ENCODE peak calls at places on chromosome 3, in five cellular contexts. One of them, this sample, is unnamed.

GRCh38 chr3:172148702-172149565 is 109.6 kb downstream of the FNDC3B start:
- DNase-seq in A549: no peak
- DNase-seq in H1: no peak
- DNase-seq in K562: no peak
- DNase-seq in GM12878: no peak
- DNase-seq in this sample: no peak

GRCh38 chr3:131174752-131175151 is 148.1 kb downstream of the NEK11 start:
- DNase-seq in A549: no peak
- DNase-seq in H1: no peak
- DNase-seq in K562: no peak
- DNase-seq in GM12878: peak
- DNase-seq in this sample: no peak

GRCh38 chr3:30473374-30474051 is 132.9 kb upstream of the TGFBR2 start:
- DNase-seq in A549: no peak
- DNase-seq in H1: no peak
- DNase-seq in K562: no peak
- DNase-seq in GM12878: no peak
- DNase-seq in this sample: no peak

GRCh38 chr3:72847282-72847681 is 963 bp downstream of the SHQ1 start:
- DNase-seq in A549: no peak
- DNase-seq in H1: no peak
- DNase-seq in K562: no peak
- DNase-seq in GM12878: no peak
- DNase-seq in this sample: no peak

GRCh38 chr3:131238496-131238895 is 143.1 kb upstream of the NUDT16 start:
- DNase-seq in A549: no peak
- DNase-seq in H1: no peak
- DNase-seq in K562: no peak
- DNase-seq in GM12878: no peak
- DNase-seq in this sample: no peak

GRCh38 chr3:104101736-104102135 is 1265.0 kb upstream of the ALCAM start:
- DNase-seq in A549: no peak
- DNase-seq in H1: no peak
- DNase-seq in K562: no peak
- DNase-seq in GM12878: no peak
- DNase-seq in this sample: no peak

GRCh38 chr3:70358978-70359580 is 46.6 kb upstream of the MDFIC2 start:
- DNase-seq in A549: peak
- DNase-seq in H1: no peak
- DNase-seq in K562: peak
- DNase-seq in GM12878: no peak
- DNase-seq in this sample: peak

GRCh38 chr3:71930056-71930991 is 145.4 kb upstream of the PROK2 start:
- DNase-seq in A549: peak
- DNase-seq in H1: no peak
- DNase-seq in K562: peak
- DNase-seq in GM12878: no peak
- DNase-seq in this sample: peak

GRCh38 chr3:161415506-161416231 is 44.4 kb upstream of the SPTSSB start:
- DNase-seq in A549: no peak
- DNase-seq in H1: no peak
- DNase-seq in K562: no peak
- DNase-seq in GM12878: no peak
- DNase-seq in this sample: no peak

GRCh38 chr3:54014067-54014466 is 108.3 kb upstream of the CACNA2D3 start:
- DNase-seq in A549: no peak
- DNase-seq in H1: no peak
- DNase-seq in K562: no peak
- DNase-seq in GM12878: no peak
- DNase-seq in this sample: no peak

GRCh38 chr3:156513619-156514018 is 41.3 kb downstream of the SSR3 start:
- DNase-seq in A549: no peak
- DNase-seq in H1: no peak
- DNase-seq in K562: no peak
- DNase-seq in GM12878: no peak
- DNase-seq in this sample: peak

GRCh38 chr3:80263260-80263659 is 495.5 kb upstream of the ROBO1 start:
- DNase-seq in A549: no peak
- DNase-seq in H1: no peak
- DNase-seq in K562: no peak
- DNase-seq in GM12878: no peak
- DNase-seq in this sample: no peak

GRCh38 chr3:143934791-143935190 is 36.8 kb upstream of the DIPK2A start:
- DNase-seq in A549: no peak
- DNase-seq in H1: no peak
- DNase-seq in K562: no peak
- DNase-seq in GM12878: no peak
- DNase-seq in this sample: no peak

GRCh38 chr3:127275287-127275781 is 12.5 kb downstream of the PRR20G start:
- DNase-seq in A549: no peak
- DNase-seq in H1: no peak
- DNase-seq in K562: no peak
- DNase-seq in GM12878: no peak
- DNase-seq in this sample: no peak

GRCh38 chr3:58358092-58358491 is 25.4 kb downstream of the PXK start:
- DNase-seq in A549: no peak
- DNase-seq in H1: no peak
- DNase-seq in K562: no peak
- DNase-seq in GM12878: no peak
- DNase-seq in this sample: no peak

GRCh38 chr3:138213373-138214085 is 26.4 kb downstream of the ARMC8 start:
- DNase-seq in A549: no peak
- DNase-seq in H1: no peak
- DNase-seq in K562: no peak
- DNase-seq in GM12878: no peak
- DNase-seq in this sample: no peak

GRCh38 chr3:98811048-98811447 is 47.9 kb downstream of the ST3GAL6 start:
- DNase-seq in A549: no peak
- DNase-seq in H1: no peak
- DNase-seq in K562: no peak
- DNase-seq in GM12878: no peak
- DNase-seq in this sample: peak

GRCh38 chr3:27861047-27862036 is 139.2 kb upstream of the EOMES start:
- DNase-seq in A549: no peak
- DNase-seq in H1: no peak
- DNase-seq in K562: no peak
- DNase-seq in GM12878: no peak
- DNase-seq in this sample: no peak

GRCh38 chr3:9028134-9028533 is 64.9 kb upstream of the RAD18 start:
- DNase-seq in A549: no peak
- DNase-seq in H1: no peak
- DNase-seq in K562: no peak
- DNase-seq in GM12878: no peak
- DNase-seq in this sample: no peak

GRCh38 chr3:77931272-77932009 is 891.5 kb downstream of the ROBO2 start:
- DNase-seq in A549: no peak
- DNase-seq in H1: no peak
- DNase-seq in K562: no peak
- DNase-seq in GM12878: no peak
- DNase-seq in this sample: peak
- TF ChIP-seq HDAC2 in A549: no peak
- TF ChIP-seq HDAC2 in H1: no peak
- TF ChIP-seq HDAC2 in K562: no peak
- TF ChIP-seq HDAC2 in GM12878: no peak
- TF ChIP-seq HDAC2 in this sample: no peak

DNA sequence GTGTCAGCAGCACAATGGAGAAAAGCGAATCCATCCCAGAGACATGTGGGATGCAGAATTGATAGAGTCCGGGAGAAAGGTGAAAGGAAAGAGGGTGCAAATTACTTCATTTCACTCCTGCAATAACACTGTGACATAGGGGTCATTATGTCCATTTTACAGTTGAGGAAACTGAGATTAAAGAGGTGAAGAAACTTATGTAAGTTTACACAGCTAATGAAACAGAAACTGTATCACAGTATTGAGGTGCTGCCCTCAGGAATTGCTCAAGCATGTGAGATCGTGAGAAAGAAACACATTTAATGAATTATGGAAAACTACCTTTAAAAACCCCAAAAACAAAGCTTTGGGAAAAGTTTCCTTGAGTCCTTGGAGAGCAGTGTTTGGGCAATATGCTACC is 103.6 kb upstream of the PFN2 start:
- DNase-seq in A549: no peak
- DNase-seq in H1: no peak
- DNase-seq in K562: no peak
- DNase-seq in GM12878: peak
- DNase-seq in this sample: no peak
- TF ChIP-seq HDAC2 in A549: no peak
- TF ChIP-seq HDAC2 in H1: no peak
- TF ChIP-seq HDAC2 in K562: no peak
- TF ChIP-seq HDAC2 in GM12878: no peak
- TF ChIP-seq HDAC2 in this sample: no peak

DNA sequence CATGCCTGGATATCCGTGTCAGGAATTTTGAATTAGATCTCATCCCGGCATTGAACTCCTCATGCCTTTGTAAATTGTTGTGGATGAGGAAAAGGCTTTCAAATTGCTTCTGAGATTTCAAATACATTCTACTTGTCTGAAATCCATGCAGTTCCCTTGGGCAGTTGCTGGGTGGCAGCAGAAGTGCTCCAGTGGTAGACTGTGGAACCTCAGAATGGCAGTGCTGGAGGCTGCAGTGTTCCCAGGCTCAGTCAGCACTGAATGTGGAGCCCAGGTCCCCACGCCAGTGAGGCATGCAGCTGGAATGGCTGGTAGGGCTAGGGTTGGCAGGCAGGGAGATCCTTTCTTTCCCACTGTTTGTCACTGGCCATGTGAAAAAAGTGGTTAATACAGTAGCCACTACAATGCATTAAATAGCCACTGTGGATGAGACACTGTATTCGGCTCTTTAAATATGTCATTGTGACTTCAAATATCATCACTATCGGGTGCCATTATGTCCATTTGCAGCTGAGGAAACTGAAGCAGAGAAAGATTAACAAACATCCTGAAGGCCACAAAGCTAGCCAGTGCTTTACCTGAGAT is 98.6 kb downstream of the TPRG1 start:
- DNase-seq in A549: peak
- DNase-seq in H1: peak
- DNase-seq in K562: no peak
- DNase-seq in GM12878: no peak
- DNase-seq in this sample: peak
- TF ChIP-seq HDAC2 in A549: no peak
- TF ChIP-seq HDAC2 in H1: no peak
- TF ChIP-seq HDAC2 in K562: no peak
- TF ChIP-seq HDAC2 in GM12878: no peak
- TF ChIP-seq HDAC2 in this sample: no peak

GRCh38 chr3:112818289-112818688 is 28.4 kb downstream of the CD200R1L start:
- DNase-seq in A549: no peak
- DNase-seq in H1: no peak
- DNase-seq in K562: no peak
- DNase-seq in GM12878: no peak
- DNase-seq in this sample: no peak

GRCh38 chr3:112815981-112816380 is 30.7 kb downstream of the CD200R1L start:
- DNase-seq in A549: no peak
- DNase-seq in H1: no peak
- DNase-seq in K562: no peak
- DNase-seq in GM12878: no peak
- DNase-seq in this sample: no peak

GRCh38 chr3:112814256-112814655 is 32.4 kb downstream of the CD200R1L start:
- DNase-seq in A549: peak
- DNase-seq in H1: no peak
- DNase-seq in K562: no peak
- DNase-seq in GM12878: no peak
- DNase-seq in this sample: peak

GRCh38 chr3:112817271-112817670 is 29.4 kb downstream of the CD200R1L start:
- DNase-seq in A549: no peak
- DNase-seq in H1: no peak
- DNase-seq in K562: no peak
- DNase-seq in GM12878: no peak
- DNase-seq in this sample: no peak

DNA sequence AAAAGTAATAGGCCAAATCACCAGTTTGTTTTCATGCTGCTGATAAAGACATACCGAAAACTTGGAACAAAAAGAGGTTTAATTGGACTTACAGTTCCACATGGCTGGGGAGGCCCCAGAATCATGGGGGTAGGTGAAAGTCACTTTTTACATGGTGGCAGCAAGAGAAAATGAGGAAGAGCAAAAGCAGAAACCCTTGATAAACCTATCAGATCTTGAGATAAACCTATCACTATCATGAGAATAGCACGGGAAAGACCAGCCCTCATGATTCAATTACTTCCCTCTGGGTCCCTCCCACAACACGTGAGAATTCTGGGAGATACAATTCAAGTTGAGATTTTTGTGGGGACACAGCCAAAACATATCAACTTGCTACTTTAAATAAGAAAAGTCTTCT is 28.9 kb downstream of the CD200R1L start:
- DNase-seq in A549: no peak
- DNase-seq in H1: no peak
- DNase-seq in K562: no peak
- DNase-seq in GM12878: no peak
- DNase-seq in this sample: no peak
- TF ChIP-seq HDAC2 in A549: no peak
- TF ChIP-seq HDAC2 in H1: no peak
- TF ChIP-seq HDAC2 in K562: no peak
- TF ChIP-seq HDAC2 in GM12878: no peak
- TF ChIP-seq HDAC2 in this sample: no peak

GRCh38 chr3:37329465-37329864 is 155.1 kb upstream of the LRRFIP2 start:
- DNase-seq in A549: no peak
- DNase-seq in H1: no peak
- DNase-seq in K562: no peak
- DNase-seq in GM12878: no peak
- DNase-seq in this sample: no peak

GRCh38 chr3:37321863-37322262 is 147.5 kb upstream of the LRRFIP2 start:
- DNase-seq in A549: no peak
- DNase-seq in H1: no peak
- DNase-seq in K562: no peak
- DNase-seq in GM12878: no peak
- DNase-seq in this sample: no peak

GRCh38 chr3:37321260-37321852 is 147.0 kb upstream of the LRRFIP2 start:
- DNase-seq in A549: no peak
- DNase-seq in H1: no peak
- DNase-seq in K562: no peak
- DNase-seq in GM12878: no peak
- DNase-seq in this sample: no peak

GRCh38 chr3:37326144-37326543 is 151.8 kb upstream of the LRRFIP2 start:
- DNase-seq in A549: no peak
- DNase-seq in H1: no peak
- DNase-seq in K562: no peak
- DNase-seq in GM12878: no peak
- DNase-seq in this sample: no peak

GRCh38 chr3:37324752-37325407 is 150.5 kb upstream of the LRRFIP2 start:
- DNase-seq in A549: no peak
- DNase-seq in H1: no peak
- DNase-seq in K562: no peak
- DNase-seq in GM12878: no peak
- DNase-seq in this sample: no peak
- TF ChIP-seq HDAC2 in A549: no peak
- TF ChIP-seq HDAC2 in H1: no peak
- TF ChIP-seq HDAC2 in K562: no peak
- TF ChIP-seq HDAC2 in GM12878: no peak
- TF ChIP-seq HDAC2 in this sample: no peak

This sample was measured in HepG2.